ENCODE peak calls at places on chromosomes 5 and 9, in ten cellular contexts. One of them, this sample, is unnamed.
A peak's percentile ranks its signal among the peaks of the same experiment; 100 is the strongest.

GRCh38 chr5:146111409-146111808 is 6.0 kb upstream of the PLAC8L1 start:
- DNase-seq in NCI-H1105: peak; percentile 15
- DNase-seq in midbrain: no peak
- DNase-seq in activated CD4-positive, CD25-positive, alpha-beta regulatory T cell treated with anti-CD3 and anti-CD28 coated beads, Interleukin-2, amount 50 U/mL, for 72 hours: no peak
- DNase-seq in NCI-H2081: no peak
- DNase-seq in stimulated activated CD4-positive, alpha-beta T cell treated with anti-CD3 and anti-CD28 coated beads, Interleukin-15, amount 100 ng/mL, for 24 hours: no peak
- DNase-seq in pancreas: no peak
- DNase-seq in RPMI8226: peak; percentile 72
- DNase-seq in activated naive CD8-positive, alpha-beta T cell treated with anti-CD3 and anti-CD28 coated beads for 36 hours: no peak
- DNase-seq in NCI-H748 treated with DMSO at 0.1 percent for 48 hours: no peak
- DNase-seq in this sample: no peak

GRCh38 chr5:36305571-36306326 is 4.0 kb upstream of the RANBP3L start:
- DNase-seq in NCI-H1105: peak; percentile 82
- DNase-seq in midbrain: peak; percentile 71
- DNase-seq in activated CD4-positive, CD25-positive, alpha-beta regulatory T cell treated with anti-CD3 and anti-CD28 coated beads, Interleukin-2, amount 50 U/mL, for 72 hours: no peak
- DNase-seq in NCI-H2081: peak; percentile 66
- DNase-seq in stimulated activated CD4-positive, alpha-beta T cell treated with anti-CD3 and anti-CD28 coated beads, Interleukin-15, amount 100 ng/mL, for 24 hours: peak; percentile 22
- DNase-seq in pancreas: no peak
- DNase-seq in RPMI8226: peak; percentile 48
- DNase-seq in activated naive CD8-positive, alpha-beta T cell treated with anti-CD3 and anti-CD28 coated beads for 36 hours: peak; percentile 26
- DNase-seq in NCI-H748 treated with DMSO at 0.1 percent for 48 hours: peak; percentile 84
- DNase-seq in this sample: no peak

GRCh38 chr5:139494256-139494655 is 11.7 kb upstream of the STING1 start:
- DNase-seq in NCI-H1105: no peak
- DNase-seq in midbrain: no peak
- DNase-seq in activated CD4-positive, CD25-positive, alpha-beta regulatory T cell treated with anti-CD3 and anti-CD28 coated beads, Interleukin-2, amount 50 U/mL, for 72 hours: no peak
- DNase-seq in NCI-H2081: no peak
- DNase-seq in stimulated activated CD4-positive, alpha-beta T cell treated with anti-CD3 and anti-CD28 coated beads, Interleukin-15, amount 100 ng/mL, for 24 hours: no peak
- DNase-seq in pancreas: no peak
- DNase-seq in RPMI8226: no peak
- DNase-seq in activated naive CD8-positive, alpha-beta T cell treated with anti-CD3 and anti-CD28 coated beads for 36 hours: no peak
- DNase-seq in NCI-H748 treated with DMSO at 0.1 percent for 48 hours: no peak
- DNase-seq in this sample: no peak

GRCh38 chr9:107243757-107244156 is 39.3 kb upstream of the RAD23B start:
- DNase-seq in NCI-H1105: no peak
- DNase-seq in midbrain: no peak
- DNase-seq in activated CD4-positive, CD25-positive, alpha-beta regulatory T cell treated with anti-CD3 and anti-CD28 coated beads, Interleukin-2, amount 50 U/mL, for 72 hours: no peak
- DNase-seq in NCI-H2081: no peak
- DNase-seq in stimulated activated CD4-positive, alpha-beta T cell treated with anti-CD3 and anti-CD28 coated beads, Interleukin-15, amount 100 ng/mL, for 24 hours: peak; percentile 64
- DNase-seq in pancreas: no peak
- DNase-seq in RPMI8226: peak; percentile 52
- DNase-seq in activated naive CD8-positive, alpha-beta T cell treated with anti-CD3 and anti-CD28 coated beads for 36 hours: peak; percentile 47
- DNase-seq in NCI-H748 treated with DMSO at 0.1 percent for 48 hours: peak; percentile 67
- DNase-seq in this sample: no peak

GRCh38 chr5:32508806-32509805 is 64.6 kb upstream of the ZFR start:
- DNase-seq in NCI-H1105: no peak
- DNase-seq in midbrain: no peak
- DNase-seq in activated CD4-positive, CD25-positive, alpha-beta regulatory T cell treated with anti-CD3 and anti-CD28 coated beads, Interleukin-2, amount 50 U/mL, for 72 hours: no peak
- DNase-seq in NCI-H2081: no peak
- DNase-seq in stimulated activated CD4-positive, alpha-beta T cell treated with anti-CD3 and anti-CD28 coated beads, Interleukin-15, amount 100 ng/mL, for 24 hours: no peak
- DNase-seq in pancreas: no peak
- DNase-seq in RPMI8226: no peak
- DNase-seq in activated naive CD8-positive, alpha-beta T cell treated with anti-CD3 and anti-CD28 coated beads for 36 hours: no peak
- DNase-seq in NCI-H748 treated with DMSO at 0.1 percent for 48 hours: no peak
- DNase-seq in this sample: peak; percentile 76

GRCh38 chr5:7802855-7803254 is 48.1 kb downstream of the CFAP90 start:
- DNase-seq in NCI-H1105: no peak
- DNase-seq in midbrain: no peak
- DNase-seq in activated CD4-positive, CD25-positive, alpha-beta regulatory T cell treated with anti-CD3 and anti-CD28 coated beads, Interleukin-2, amount 50 U/mL, for 72 hours: no peak
- DNase-seq in NCI-H2081: no peak
- DNase-seq in stimulated activated CD4-positive, alpha-beta T cell treated with anti-CD3 and anti-CD28 coated beads, Interleukin-15, amount 100 ng/mL, for 24 hours: no peak
- DNase-seq in pancreas: no peak
- DNase-seq in RPMI8226: no peak
- DNase-seq in activated naive CD8-positive, alpha-beta T cell treated with anti-CD3 and anti-CD28 coated beads for 36 hours: no peak
- DNase-seq in NCI-H748 treated with DMSO at 0.1 percent for 48 hours: no peak
- DNase-seq in this sample: peak; percentile 79

GRCh38 chr9:37295796-37296195 is 126.7 kb upstream of the GRHPR start:
- DNase-seq in NCI-H1105: no peak
- DNase-seq in midbrain: no peak
- DNase-seq in activated CD4-positive, CD25-positive, alpha-beta regulatory T cell treated with anti-CD3 and anti-CD28 coated beads, Interleukin-2, amount 50 U/mL, for 72 hours: no peak
- DNase-seq in NCI-H2081: no peak
- DNase-seq in stimulated activated CD4-positive, alpha-beta T cell treated with anti-CD3 and anti-CD28 coated beads, Interleukin-15, amount 100 ng/mL, for 24 hours: no peak
- DNase-seq in pancreas: no peak
- DNase-seq in RPMI8226: peak; percentile 14
- DNase-seq in activated naive CD8-positive, alpha-beta T cell treated with anti-CD3 and anti-CD28 coated beads for 36 hours: no peak
- DNase-seq in NCI-H748 treated with DMSO at 0.1 percent for 48 hours: no peak
- DNase-seq in this sample: no peak

GRCh38 chr5:926416-927171 is 33.9 kb downstream of the TRIP13 start:
- DNase-seq in NCI-H1105: no peak
- DNase-seq in midbrain: peak; percentile 6
- DNase-seq in activated CD4-positive, CD25-positive, alpha-beta regulatory T cell treated with anti-CD3 and anti-CD28 coated beads, Interleukin-2, amount 50 U/mL, for 72 hours: no peak
- DNase-seq in NCI-H2081: no peak
- DNase-seq in stimulated activated CD4-positive, alpha-beta T cell treated with anti-CD3 and anti-CD28 coated beads, Interleukin-15, amount 100 ng/mL, for 24 hours: peak; percentile 54
- DNase-seq in pancreas: peak; percentile 78
- DNase-seq in RPMI8226: no peak
- DNase-seq in activated naive CD8-positive, alpha-beta T cell treated with anti-CD3 and anti-CD28 coated beads for 36 hours: peak; percentile 57
- DNase-seq in NCI-H748 treated with DMSO at 0.1 percent for 48 hours: no peak
- DNase-seq in this sample: no peak

GRCh38 chr5:57976506-57976905 is 483.4 kb downstream of the PLK2 start:
- DNase-seq in NCI-H1105: no peak
- DNase-seq in midbrain: no peak
- DNase-seq in activated CD4-positive, CD25-positive, alpha-beta regulatory T cell treated with anti-CD3 and anti-CD28 coated beads, Interleukin-2, amount 50 U/mL, for 72 hours: no peak
- DNase-seq in NCI-H2081: no peak
- DNase-seq in stimulated activated CD4-positive, alpha-beta T cell treated with anti-CD3 and anti-CD28 coated beads, Interleukin-15, amount 100 ng/mL, for 24 hours: no peak
- DNase-seq in pancreas: no peak
- DNase-seq in RPMI8226: no peak
- DNase-seq in activated naive CD8-positive, alpha-beta T cell treated with anti-CD3 and anti-CD28 coated beads for 36 hours: no peak
- DNase-seq in NCI-H748 treated with DMSO at 0.1 percent for 48 hours: no peak
- DNase-seq in this sample: no peak

GRCh38 chr5:34626036-34626435 is 30.1 kb upstream of the RAI14 start:
- DNase-seq in NCI-H1105: no peak
- DNase-seq in midbrain: no peak
- DNase-seq in activated CD4-positive, CD25-positive, alpha-beta regulatory T cell treated with anti-CD3 and anti-CD28 coated beads, Interleukin-2, amount 50 U/mL, for 72 hours: no peak
- DNase-seq in NCI-H2081: no peak
- DNase-seq in stimulated activated CD4-positive, alpha-beta T cell treated with anti-CD3 and anti-CD28 coated beads, Interleukin-15, amount 100 ng/mL, for 24 hours: no peak
- DNase-seq in pancreas: no peak
- DNase-seq in RPMI8226: no peak
- DNase-seq in activated naive CD8-positive, alpha-beta T cell treated with anti-CD3 and anti-CD28 coated beads for 36 hours: no peak
- DNase-seq in NCI-H748 treated with DMSO at 0.1 percent for 48 hours: no peak
- DNase-seq in this sample: no peak

GRCh38 chr5:77893225-77893860 is 117.2 kb upstream of the TBCA start:
- DNase-seq in NCI-H1105: no peak
- DNase-seq in midbrain: peak; percentile 11
- DNase-seq in activated CD4-positive, CD25-positive, alpha-beta regulatory T cell treated with anti-CD3 and anti-CD28 coated beads, Interleukin-2, amount 50 U/mL, for 72 hours: no peak
- DNase-seq in NCI-H2081: no peak
- DNase-seq in stimulated activated CD4-positive, alpha-beta T cell treated with anti-CD3 and anti-CD28 coated beads, Interleukin-15, amount 100 ng/mL, for 24 hours: peak; percentile 6
- DNase-seq in pancreas: no peak
- DNase-seq in RPMI8226: no peak
- DNase-seq in activated naive CD8-positive, alpha-beta T cell treated with anti-CD3 and anti-CD28 coated beads for 36 hours: no peak
- DNase-seq in NCI-H748 treated with DMSO at 0.1 percent for 48 hours: no peak
- DNase-seq in this sample: no peak

GRCh38 chr9:68515304-68516017 is 25.2 kb downstream of the TMEM252 start:
- DNase-seq in NCI-H1105: no peak
- DNase-seq in midbrain: no peak
- DNase-seq in activated CD4-positive, CD25-positive, alpha-beta regulatory T cell treated with anti-CD3 and anti-CD28 coated beads, Interleukin-2, amount 50 U/mL, for 72 hours: no peak
- DNase-seq in NCI-H2081: no peak
- DNase-seq in stimulated activated CD4-positive, alpha-beta T cell treated with anti-CD3 and anti-CD28 coated beads, Interleukin-15, amount 100 ng/mL, for 24 hours: no peak
- DNase-seq in pancreas: no peak
- DNase-seq in RPMI8226: no peak
- DNase-seq in activated naive CD8-positive, alpha-beta T cell treated with anti-CD3 and anti-CD28 coated beads for 36 hours: no peak
- DNase-seq in NCI-H748 treated with DMSO at 0.1 percent for 48 hours: no peak
- DNase-seq in this sample: no peak

GRCh38 chr5:79109527-79110492 is 1.8 kb upstream of the BHMT start:
- DNase-seq in NCI-H1105: no peak
- DNase-seq in midbrain: no peak
- DNase-seq in activated CD4-positive, CD25-positive, alpha-beta regulatory T cell treated with anti-CD3 and anti-CD28 coated beads, Interleukin-2, amount 50 U/mL, for 72 hours: no peak
- DNase-seq in NCI-H2081: no peak
- DNase-seq in stimulated activated CD4-positive, alpha-beta T cell treated with anti-CD3 and anti-CD28 coated beads, Interleukin-15, amount 100 ng/mL, for 24 hours: peak; percentile 39
- DNase-seq in pancreas: no peak
- DNase-seq in RPMI8226: peak; percentile 22
- DNase-seq in activated naive CD8-positive, alpha-beta T cell treated with anti-CD3 and anti-CD28 coated beads for 36 hours: peak; percentile 22
- DNase-seq in NCI-H748 treated with DMSO at 0.1 percent for 48 hours: no peak
- DNase-seq in this sample: no peak

GRCh38 chr9:137109250-137110146 is 5.0 kb downstream of the DPP7 start:
- DNase-seq in NCI-H1105: no peak
- DNase-seq in midbrain: no peak
- DNase-seq in activated CD4-positive, CD25-positive, alpha-beta regulatory T cell treated with anti-CD3 and anti-CD28 coated beads, Interleukin-2, amount 50 U/mL, for 72 hours: no peak
- DNase-seq in NCI-H2081: no peak
- DNase-seq in stimulated activated CD4-positive, alpha-beta T cell treated with anti-CD3 and anti-CD28 coated beads, Interleukin-15, amount 100 ng/mL, for 24 hours: peak; percentile 5
- DNase-seq in pancreas: no peak
- DNase-seq in RPMI8226: no peak
- DNase-seq in activated naive CD8-positive, alpha-beta T cell treated with anti-CD3 and anti-CD28 coated beads for 36 hours: no peak
- DNase-seq in NCI-H748 treated with DMSO at 0.1 percent for 48 hours: no peak
- DNase-seq in this sample: no peak

GRCh38 chr5:131541766-131542165 is 93.3 kb downstream of the RAPGEF6 start:
- DNase-seq in NCI-H1105: no peak
- DNase-seq in midbrain: no peak
- DNase-seq in activated CD4-positive, CD25-positive, alpha-beta regulatory T cell treated with anti-CD3 and anti-CD28 coated beads, Interleukin-2, amount 50 U/mL, for 72 hours: no peak
- DNase-seq in NCI-H2081: no peak
- DNase-seq in stimulated activated CD4-positive, alpha-beta T cell treated with anti-CD3 and anti-CD28 coated beads, Interleukin-15, amount 100 ng/mL, for 24 hours: no peak
- DNase-seq in pancreas: no peak
- DNase-seq in RPMI8226: no peak
- DNase-seq in activated naive CD8-positive, alpha-beta T cell treated with anti-CD3 and anti-CD28 coated beads for 36 hours: no peak
- DNase-seq in NCI-H748 treated with DMSO at 0.1 percent for 48 hours: no peak
- DNase-seq in this sample: no peak

GRCh38 chr9:32783168-32783891 is at the start of gene TMEM215:
- DNase-seq in NCI-H1105: peak; percentile 11
- DNase-seq in midbrain: no peak
- DNase-seq in activated CD4-positive, CD25-positive, alpha-beta regulatory T cell treated with anti-CD3 and anti-CD28 coated beads, Interleukin-2, amount 50 U/mL, for 72 hours: no peak
- DNase-seq in NCI-H2081: peak; percentile 13
- DNase-seq in stimulated activated CD4-positive, alpha-beta T cell treated with anti-CD3 and anti-CD28 coated beads, Interleukin-15, amount 100 ng/mL, for 24 hours: no peak
- DNase-seq in pancreas: peak; percentile 57
- DNase-seq in RPMI8226: no peak
- DNase-seq in activated naive CD8-positive, alpha-beta T cell treated with anti-CD3 and anti-CD28 coated beads for 36 hours: no peak
- DNase-seq in NCI-H748 treated with DMSO at 0.1 percent for 48 hours: peak; percentile 15
- DNase-seq in this sample: no peak

GRCh38 chr5:134141346-134142050 is 27.0 kb downstream of the TCF7 start:
- DNase-seq in NCI-H1105: no peak
- DNase-seq in midbrain: no peak
- DNase-seq in activated CD4-positive, CD25-positive, alpha-beta regulatory T cell treated with anti-CD3 and anti-CD28 coated beads, Interleukin-2, amount 50 U/mL, for 72 hours: peak; percentile 30
- DNase-seq in NCI-H2081: no peak
- DNase-seq in stimulated activated CD4-positive, alpha-beta T cell treated with anti-CD3 and anti-CD28 coated beads, Interleukin-15, amount 100 ng/mL, for 24 hours: no peak
- DNase-seq in pancreas: no peak
- DNase-seq in RPMI8226: no peak
- DNase-seq in activated naive CD8-positive, alpha-beta T cell treated with anti-CD3 and anti-CD28 coated beads for 36 hours: peak; percentile 27
- DNase-seq in NCI-H748 treated with DMSO at 0.1 percent for 48 hours: no peak
- DNase-seq in this sample: no peak

GRCh38 chr5:8730194-8730593 is 815.7 kb downstream of the SEMA5A start:
- DNase-seq in NCI-H1105: no peak
- DNase-seq in midbrain: no peak
- DNase-seq in activated CD4-positive, CD25-positive, alpha-beta regulatory T cell treated with anti-CD3 and anti-CD28 coated beads, Interleukin-2, amount 50 U/mL, for 72 hours: no peak
- DNase-seq in NCI-H2081: no peak
- DNase-seq in stimulated activated CD4-positive, alpha-beta T cell treated with anti-CD3 and anti-CD28 coated beads, Interleukin-15, amount 100 ng/mL, for 24 hours: no peak
- DNase-seq in pancreas: no peak
- DNase-seq in RPMI8226: no peak
- DNase-seq in activated naive CD8-positive, alpha-beta T cell treated with anti-CD3 and anti-CD28 coated beads for 36 hours: no peak
- DNase-seq in NCI-H748 treated with DMSO at 0.1 percent for 48 hours: no peak
- DNase-seq in this sample: no peak

GRCh38 chr5:150562832-150563231 is 54.9 kb downstream of the NDST1 start:
- DNase-seq in NCI-H1105: no peak
- DNase-seq in midbrain: peak; percentile 11
- DNase-seq in activated CD4-positive, CD25-positive, alpha-beta regulatory T cell treated with anti-CD3 and anti-CD28 coated beads, Interleukin-2, amount 50 U/mL, for 72 hours: no peak
- DNase-seq in NCI-H2081: no peak
- DNase-seq in stimulated activated CD4-positive, alpha-beta T cell treated with anti-CD3 and anti-CD28 coated beads, Interleukin-15, amount 100 ng/mL, for 24 hours: peak; percentile 41
- DNase-seq in pancreas: no peak
- DNase-seq in RPMI8226: peak; percentile 59
- DNase-seq in activated naive CD8-positive, alpha-beta T cell treated with anti-CD3 and anti-CD28 coated beads for 36 hours: no peak
- DNase-seq in NCI-H748 treated with DMSO at 0.1 percent for 48 hours: no peak
- DNase-seq in this sample: no peak

GRCh38 chr5:10576121-10576789 is 12.4 kb downstream of the ANKRD33B start:
- DNase-seq in NCI-H1105: no peak
- DNase-seq in midbrain: no peak
- DNase-seq in activated CD4-positive, CD25-positive, alpha-beta regulatory T cell treated with anti-CD3 and anti-CD28 coated beads, Interleukin-2, amount 50 U/mL, for 72 hours: no peak
- DNase-seq in NCI-H2081: no peak
- DNase-seq in stimulated activated CD4-positive, alpha-beta T cell treated with anti-CD3 and anti-CD28 coated beads, Interleukin-15, amount 100 ng/mL, for 24 hours: no peak
- DNase-seq in pancreas: no peak
- DNase-seq in RPMI8226: no peak
- DNase-seq in activated naive CD8-positive, alpha-beta T cell treated with anti-CD3 and anti-CD28 coated beads for 36 hours: no peak
- DNase-seq in NCI-H748 treated with DMSO at 0.1 percent for 48 hours: no peak
- DNase-seq in this sample: no peak

GRCh38 chr5:933251-933861 is 40.7 kb downstream of the TRIP13 start:
- DNase-seq in NCI-H1105: no peak
- DNase-seq in midbrain: no peak
- DNase-seq in activated CD4-positive, CD25-positive, alpha-beta regulatory T cell treated with anti-CD3 and anti-CD28 coated beads, Interleukin-2, amount 50 U/mL, for 72 hours: no peak
- DNase-seq in NCI-H2081: no peak
- DNase-seq in stimulated activated CD4-positive, alpha-beta T cell treated with anti-CD3 and anti-CD28 coated beads, Interleukin-15, amount 100 ng/mL, for 24 hours: no peak
- DNase-seq in pancreas: no peak
- DNase-seq in RPMI8226: no peak
- DNase-seq in activated naive CD8-positive, alpha-beta T cell treated with anti-CD3 and anti-CD28 coated beads for 36 hours: no peak
- DNase-seq in NCI-H748 treated with DMSO at 0.1 percent for 48 hours: no peak
- DNase-seq in this sample: no peak

GRCh38 chr9:5452286-5452609 is 1.9 kb downstream of the CD274 start:
- DNase-seq in NCI-H1105: no peak
- DNase-seq in midbrain: no peak
- DNase-seq in activated CD4-positive, CD25-positive, alpha-beta regulatory T cell treated with anti-CD3 and anti-CD28 coated beads, Interleukin-2, amount 50 U/mL, for 72 hours: no peak
- DNase-seq in NCI-H2081: no peak
- DNase-seq in stimulated activated CD4-positive, alpha-beta T cell treated with anti-CD3 and anti-CD28 coated beads, Interleukin-15, amount 100 ng/mL, for 24 hours: no peak
- DNase-seq in pancreas: no peak
- DNase-seq in RPMI8226: no peak
- DNase-seq in activated naive CD8-positive, alpha-beta T cell treated with anti-CD3 and anti-CD28 coated beads for 36 hours: no peak
- DNase-seq in NCI-H748 treated with DMSO at 0.1 percent for 48 hours: no peak
- DNase-seq in this sample: no peak

GRCh38 chr5:4199036-4199435 is 603.4 kb downstream of the IRX1 start:
- DNase-seq in NCI-H1105: no peak
- DNase-seq in midbrain: no peak
- DNase-seq in activated CD4-positive, CD25-positive, alpha-beta regulatory T cell treated with anti-CD3 and anti-CD28 coated beads, Interleukin-2, amount 50 U/mL, for 72 hours: no peak
- DNase-seq in NCI-H2081: no peak
- DNase-seq in stimulated activated CD4-positive, alpha-beta T cell treated with anti-CD3 and anti-CD28 coated beads, Interleukin-15, amount 100 ng/mL, for 24 hours: no peak
- DNase-seq in pancreas: no peak
- DNase-seq in RPMI8226: no peak
- DNase-seq in activated naive CD8-positive, alpha-beta T cell treated with anti-CD3 and anti-CD28 coated beads for 36 hours: no peak
- DNase-seq in NCI-H748 treated with DMSO at 0.1 percent for 48 hours: no peak
- DNase-seq in this sample: no peak

GRCh38 chr5:171842006-171842776 is 56.6 kb downstream of the SMIM23 start:
- DNase-seq in NCI-H1105: no peak
- DNase-seq in midbrain: no peak
- DNase-seq in activated CD4-positive, CD25-positive, alpha-beta regulatory T cell treated with anti-CD3 and anti-CD28 coated beads, Interleukin-2, amount 50 U/mL, for 72 hours: no peak
- DNase-seq in NCI-H2081: no peak
- DNase-seq in stimulated activated CD4-positive, alpha-beta T cell treated with anti-CD3 and anti-CD28 coated beads, Interleukin-15, amount 100 ng/mL, for 24 hours: no peak
- DNase-seq in pancreas: no peak
- DNase-seq in RPMI8226: no peak
- DNase-seq in activated naive CD8-positive, alpha-beta T cell treated with anti-CD3 and anti-CD28 coated beads for 36 hours: no peak
- DNase-seq in NCI-H748 treated with DMSO at 0.1 percent for 48 hours: peak; percentile 54
- DNase-seq in this sample: no peak

GRCh38 chr5:178404987-178405386 is 172.4 kb upstream of the PHYKPL start:
- DNase-seq in NCI-H1105: no peak
- DNase-seq in midbrain: no peak
- DNase-seq in activated CD4-positive, CD25-positive, alpha-beta regulatory T cell treated with anti-CD3 and anti-CD28 coated beads, Interleukin-2, amount 50 U/mL, for 72 hours: no peak
- DNase-seq in NCI-H2081: no peak
- DNase-seq in stimulated activated CD4-positive, alpha-beta T cell treated with anti-CD3 and anti-CD28 coated beads, Interleukin-15, amount 100 ng/mL, for 24 hours: no peak
- DNase-seq in pancreas: peak; percentile 31
- DNase-seq in RPMI8226: no peak
- DNase-seq in activated naive CD8-positive, alpha-beta T cell treated with anti-CD3 and anti-CD28 coated beads for 36 hours: no peak
- DNase-seq in NCI-H748 treated with DMSO at 0.1 percent for 48 hours: no peak
- DNase-seq in this sample: no peak

GRCh38 chr9:110050925-110051355 is 157.0 kb downstream of the C9orf152 start:
- DNase-seq in NCI-H1105: no peak
- DNase-seq in midbrain: no peak
- DNase-seq in activated CD4-positive, CD25-positive, alpha-beta regulatory T cell treated with anti-CD3 and anti-CD28 coated beads, Interleukin-2, amount 50 U/mL, for 72 hours: no peak
- DNase-seq in NCI-H2081: no peak
- DNase-seq in stimulated activated CD4-positive, alpha-beta T cell treated with anti-CD3 and anti-CD28 coated beads, Interleukin-15, amount 100 ng/mL, for 24 hours: peak; percentile 27
- DNase-seq in pancreas: no peak
- DNase-seq in RPMI8226: peak; percentile 69
- DNase-seq in activated naive CD8-positive, alpha-beta T cell treated with anti-CD3 and anti-CD28 coated beads for 36 hours: no peak
- DNase-seq in NCI-H748 treated with DMSO at 0.1 percent for 48 hours: no peak
- DNase-seq in this sample: no peak

GRCh38 chr5:160894-161540 is 30.3 kb upstream of the LRRC14B start:
- DNase-seq in NCI-H1105: no peak
- DNase-seq in midbrain: no peak
- DNase-seq in activated CD4-positive, CD25-positive, alpha-beta regulatory T cell treated with anti-CD3 and anti-CD28 coated beads, Interleukin-2, amount 50 U/mL, for 72 hours: no peak
- DNase-seq in NCI-H2081: no peak
- DNase-seq in stimulated activated CD4-positive, alpha-beta T cell treated with anti-CD3 and anti-CD28 coated beads, Interleukin-15, amount 100 ng/mL, for 24 hours: no peak
- DNase-seq in pancreas: no peak
- DNase-seq in RPMI8226: no peak
- DNase-seq in activated naive CD8-positive, alpha-beta T cell treated with anti-CD3 and anti-CD28 coated beads for 36 hours: no peak
- DNase-seq in NCI-H748 treated with DMSO at 0.1 percent for 48 hours: no peak
- DNase-seq in this sample: no peak

GRCh38 chr5:149079883-149080282 is 17.0 kb upstream of the SH3TC2 start:
- DNase-seq in NCI-H1105: no peak
- DNase-seq in midbrain: no peak
- DNase-seq in activated CD4-positive, CD25-positive, alpha-beta regulatory T cell treated with anti-CD3 and anti-CD28 coated beads, Interleukin-2, amount 50 U/mL, for 72 hours: no peak
- DNase-seq in NCI-H2081: no peak
- DNase-seq in stimulated activated CD4-positive, alpha-beta T cell treated with anti-CD3 and anti-CD28 coated beads, Interleukin-15, amount 100 ng/mL, for 24 hours: no peak
- DNase-seq in pancreas: no peak
- DNase-seq in RPMI8226: no peak
- DNase-seq in activated naive CD8-positive, alpha-beta T cell treated with anti-CD3 and anti-CD28 coated beads for 36 hours: no peak
- DNase-seq in NCI-H748 treated with DMSO at 0.1 percent for 48 hours: no peak
- DNase-seq in this sample: no peak

This sample was measured in CD14-positive monocyte.